ENCODE peak calls at places on chromosomes 2 and 18, in four cellular contexts. One of them, this sample, is unnamed.

GRCh38 chr18:2823966-2824365 is 22.8 kb upstream of the EMILIN2 start:
- DNase-seq in M059J: no peak
- DNase-seq in EL: no peak
- DNase-seq in neural crest cell: no peak
- DNase-seq in this sample: no peak

GRCh38 chr18:68454511-68455228 is 260.2 kb downstream of the TMX3 start:
- DNase-seq in M059J: peak
- DNase-seq in EL: peak
- DNase-seq in neural crest cell: no peak
- DNase-seq in this sample: no peak

GRCh38 chr2:165646321-165646801 is 147.7 kb downstream of the GALNT3 start:
- DNase-seq in M059J: no peak
- DNase-seq in EL: peak
- DNase-seq in neural crest cell: no peak
- DNase-seq in this sample: no peak

GRCh38 chr2:177905640-177906039 is 166.9 kb downstream of the PDE11A start:
- DNase-seq in M059J: no peak
- DNase-seq in EL: no peak
- DNase-seq in neural crest cell: no peak
- DNase-seq in this sample: no peak

GRCh38 chr18:62596145-62597005 is 73.5 kb downstream of the ZCCHC2 start:
- DNase-seq in M059J: no peak
- DNase-seq in EL: peak
- DNase-seq in neural crest cell: peak
- DNase-seq in this sample: no peak

GRCh38 chr2:70233892-70234291 is 14.5 kb downstream of the TIA1 start:
- DNase-seq in M059J: no peak
- DNase-seq in EL: no peak
- DNase-seq in neural crest cell: no peak
- DNase-seq in this sample: no peak

GRCh38 chr2:29753676-29754444 is 167.5 kb downstream of the ALK start:
- DNase-seq in M059J: peak
- DNase-seq in EL: peak
- DNase-seq in neural crest cell: no peak
- DNase-seq in this sample: no peak

GRCh38 chr18:12580630-12581342 is 77.1 kb downstream of the SPIRE1 start:
- DNase-seq in M059J: no peak
- DNase-seq in EL: no peak
- DNase-seq in neural crest cell: no peak
- DNase-seq in this sample: no peak

GRCh38 chr2:122031544-122032263 is 276.3 kb downstream of the TSN start:
- DNase-seq in M059J: peak
- DNase-seq in EL: peak
- DNase-seq in neural crest cell: no peak
- DNase-seq in this sample: no peak

GRCh38 chr2:8465560-8465959 is 216.3 kb upstream of the ID2 start:
- DNase-seq in M059J: no peak
- DNase-seq in EL: no peak
- DNase-seq in neural crest cell: no peak
- DNase-seq in this sample: no peak

GRCh38 chr18:49025426-49025766 is 74.6 kb upstream of the SMAD7 start:
- DNase-seq in M059J: no peak
- DNase-seq in EL: no peak
- DNase-seq in neural crest cell: no peak
- DNase-seq in this sample: no peak

GRCh38 chr2:111705206-111705605 is 178.8 kb downstream of the ANAPC1 start:
- DNase-seq in M059J: no peak
- DNase-seq in EL: no peak
- DNase-seq in neural crest cell: no peak
- DNase-seq in this sample: no peak

GRCh38 chr2:194291104-194291503 is 1365.9 kb upstream of the SLC39A10 start:
- DNase-seq in M059J: peak
- DNase-seq in EL: no peak
- DNase-seq in neural crest cell: no peak
- DNase-seq in this sample: no peak

GRCh38 chr2:61978522-61978921 is 73.0 kb downstream of the COMMD1 start:
- DNase-seq in M059J: peak
- DNase-seq in EL: no peak
- DNase-seq in neural crest cell: no peak
- DNase-seq in this sample: no peak

GRCh38 chr2:202193881-202194353 is 44.5 kb downstream of the SUMO1 start:
- DNase-seq in M059J: no peak
- DNase-seq in EL: no peak
- DNase-seq in neural crest cell: no peak
- DNase-seq in this sample: no peak

GRCh38 chr2:204452464-204453023 is 92.7 kb upstream of the PARD3B start:
- DNase-seq in M059J: peak
- DNase-seq in EL: peak
- DNase-seq in neural crest cell: peak
- DNase-seq in this sample: no peak

GRCh38 chr2:228841877-228842276 is 429.2 kb downstream of the PID1 start:
- DNase-seq in M059J: peak
- DNase-seq in EL: no peak
- DNase-seq in neural crest cell: no peak
- DNase-seq in this sample: no peak

GRCh38 chr2:45220227-45220626 is 211.0 kb upstream of the SIX2 start:
- DNase-seq in M059J: no peak
- DNase-seq in EL: no peak
- DNase-seq in neural crest cell: no peak
- DNase-seq in this sample: no peak

GRCh38 chr2:240500561-240501423 is 57.0 kb downstream of the ANKMY1 start:
- DNase-seq in M059J: no peak
- DNase-seq in EL: no peak
- DNase-seq in neural crest cell: no peak
- DNase-seq in this sample: no peak

GRCh38 chr2:213119061-213119809 is 32.2 kb downstream of the IKZF2 start:
- DNase-seq in M059J: peak
- DNase-seq in EL: peak
- DNase-seq in neural crest cell: no peak
- DNase-seq in this sample: no peak

GRCh38 chr2:239064891-239065290 is 217.0 kb downstream of the TWIST2 start:
- DNase-seq in M059J: no peak
- DNase-seq in EL: no peak
- DNase-seq in neural crest cell: no peak
- DNase-seq in this sample: no peak

GRCh38 chr2:217361491-217361890 is 501.6 kb upstream of the TNP1 start:
- DNase-seq in M059J: no peak
- DNase-seq in EL: no peak
- DNase-seq in neural crest cell: no peak
- DNase-seq in this sample: no peak

GRCh38 chr2:197116306-197116879 is 189.9 kb upstream of the PGAP1 start:
- DNase-seq in M059J: no peak
- DNase-seq in EL: no peak
- DNase-seq in neural crest cell: no peak
- DNase-seq in this sample: no peak

GRCh38 chr18:79200546-79201268 is 131.5 kb downstream of the ATP9B start:
- DNase-seq in M059J: peak
- DNase-seq in EL: peak
- DNase-seq in neural crest cell: no peak
- DNase-seq in this sample: no peak

GRCh38 chr2:157836531-157836930 is 39.6 kb downstream of the ACVR1 start:
- DNase-seq in M059J: no peak
- DNase-seq in EL: no peak
- DNase-seq in neural crest cell: no peak
- DNase-seq in this sample: no peak

GRCh38 chr2:97775074-97775473 is 61.7 kb downstream of the ZAP70 start:
- DNase-seq in M059J: no peak
- DNase-seq in EL: no peak
- DNase-seq in neural crest cell: no peak
- DNase-seq in this sample: no peak

GRCh38 chr2:45218931-45219339 is 209.7 kb upstream of the SIX2 start:
- DNase-seq in M059J: no peak
- DNase-seq in EL: no peak
- DNase-seq in neural crest cell: no peak
- DNase-seq in this sample: no peak

GRCh38 chr18:26456070-26456491 is 92.3 kb downstream of the KCTD1 start:
- DNase-seq in M059J: no peak
- DNase-seq in EL: no peak
- DNase-seq in neural crest cell: no peak
- DNase-seq in this sample: no peak

GRCh38 chr2:98911376-98912154 is 24.5 kb downstream of the CRACDL start:
- DNase-seq in M059J: peak
- DNase-seq in EL: peak
- DNase-seq in neural crest cell: no peak
- DNase-seq in this sample: no peak

GRCh38 chr2:241157841-241158545 is 7.7 kb downstream of the PPP1R7 start:
- DNase-seq in M059J: peak
- DNase-seq in EL: peak
- DNase-seq in neural crest cell: no peak
- DNase-seq in this sample: no peak

GRCh38 chr2:171652411-171652775 is 34.9 kb upstream of the DYNC1I2 start:
- DNase-seq in M059J: peak
- DNase-seq in EL: peak
- DNase-seq in neural crest cell: no peak
- DNase-seq in this sample: no peak

GRCh38 chr2:212005077-212005671 is 533.4 kb downstream of the ERBB4 start:
- DNase-seq in M059J: peak
- DNase-seq in EL: peak
- DNase-seq in neural crest cell: peak
- DNase-seq in this sample: no peak